ENCODE peak calls at places on chromosomes 2 and 18, in five cellular contexts. One of them, this sample, is unnamed.

GRCh38 chr18:58611471-58612131 is 17.3 kb downstream of the ALPK2 start:
- DNase-seq in tibial nerve: no peak
- DNase-seq in mesothelial cell of epicardium: no peak
- DNase-seq in cardiac fibroblast: peak
- DNase-seq in WERI-Rb-1: peak
- DNase-seq in this sample: no peak

GRCh38 chr18:79939096-79939495 is 12.4 kb downstream of the SLC66A2 start:
- DNase-seq in WERI-Rb-1: no peak
- DNase-seq in tibial nerve: no peak
- DNase-seq in cardiac fibroblast: no peak
- DNase-seq in mesothelial cell of epicardium: no peak
- DNase-seq in this sample: no peak

GRCh38 chr2:111710613-111711012 is 173.4 kb downstream of the ANAPC1 start:
- DNase-seq in tibial nerve: no peak
- DNase-seq in mesothelial cell of epicardium: no peak
- DNase-seq in cardiac fibroblast: no peak
- DNase-seq in WERI-Rb-1: no peak
- DNase-seq in this sample: no peak

GRCh38 chr2:68708629-68709028 is 26.0 kb upstream of the ARHGAP25 start:
- DNase-seq in WERI-Rb-1: no peak
- DNase-seq in tibial nerve: no peak
- DNase-seq in cardiac fibroblast: no peak
- DNase-seq in mesothelial cell of epicardium: no peak
- DNase-seq in this sample: no peak

GRCh38 chr2:179354739-179355537 is 90.3 kb upstream of the SESTD1 start:
- DNase-seq in cardiac fibroblast: peak
- DNase-seq in mesothelial cell of epicardium: no peak
- DNase-seq in tibial nerve: no peak
- DNase-seq in WERI-Rb-1: no peak
- DNase-seq in this sample: no peak

GRCh38 chr2:161104054-161104553 is 56.1 kb upstream of the TANK start:
- DNase-seq in cardiac fibroblast: no peak
- DNase-seq in mesothelial cell of epicardium: no peak
- DNase-seq in WERI-Rb-1: no peak
- DNase-seq in tibial nerve: no peak
- DNase-seq in this sample: no peak

GRCh38 chr2:51673628-51674027 is 641.7 kb upstream of the NRXN1 start:
- DNase-seq in tibial nerve: no peak
- DNase-seq in WERI-Rb-1: no peak
- DNase-seq in cardiac fibroblast: no peak
- DNase-seq in mesothelial cell of epicardium: no peak
- DNase-seq in this sample: no peak

GRCh38 chr2:168432565-168433186 is 23.4 kb upstream of the CERS6 start:
- DNase-seq in mesothelial cell of epicardium: no peak
- DNase-seq in WERI-Rb-1: no peak
- DNase-seq in cardiac fibroblast: no peak
- DNase-seq in tibial nerve: no peak
- DNase-seq in this sample: no peak

GRCh38 chr2:42601076-42601475 is 32.6 kb downstream of the MTA3 start:
- DNase-seq in cardiac fibroblast: no peak
- DNase-seq in WERI-Rb-1: no peak
- DNase-seq in mesothelial cell of epicardium: no peak
- DNase-seq in tibial nerve: no peak
- DNase-seq in this sample: no peak

GRCh38 chr2:65557616-65558573 is 125.5 kb upstream of the SPRED2 start:
- DNase-seq in cardiac fibroblast: no peak
- DNase-seq in WERI-Rb-1: peak
- DNase-seq in mesothelial cell of epicardium: no peak
- DNase-seq in tibial nerve: no peak
- DNase-seq in this sample: no peak

GRCh38 chr2:218708086-218708485 is 2.5 kb upstream of the TTLL4 start:
- DNase-seq in cardiac fibroblast: no peak
- DNase-seq in WERI-Rb-1: no peak
- DNase-seq in mesothelial cell of epicardium: no peak
- DNase-seq in tibial nerve: no peak
- DNase-seq in this sample: no peak

GRCh38 chr2:71896385-71897144 is 251.1 kb downstream of the CYP26B1 start:
- DNase-seq in tibial nerve: no peak
- DNase-seq in cardiac fibroblast: no peak
- DNase-seq in WERI-Rb-1: no peak
- DNase-seq in mesothelial cell of epicardium: no peak
- DNase-seq in this sample: no peak

GRCh38 chr18:25669741-25670140 is 317.8 kb upstream of the ZNF521 start:
- DNase-seq in cardiac fibroblast: no peak
- DNase-seq in tibial nerve: no peak
- DNase-seq in mesothelial cell of epicardium: no peak
- DNase-seq in WERI-Rb-1: no peak
- DNase-seq in this sample: no peak

GRCh38 chr18:75638597-75639467 is 211.3 kb upstream of the SMIM21 start:
- DNase-seq in tibial nerve: no peak
- DNase-seq in mesothelial cell of epicardium: no peak
- DNase-seq in cardiac fibroblast: peak
- DNase-seq in WERI-Rb-1: no peak
- DNase-seq in this sample: no peak

GRCh38 chr2:86186431-86186830 is 8.8 kb downstream of the IMMT start:
- DNase-seq in cardiac fibroblast: no peak
- DNase-seq in tibial nerve: no peak
- DNase-seq in WERI-Rb-1: no peak
- DNase-seq in mesothelial cell of epicardium: no peak
- DNase-seq in this sample: no peak

GRCh38 chr2:168392031-168392430 is 64.0 kb upstream of the CERS6 start:
- DNase-seq in tibial nerve: no peak
- DNase-seq in cardiac fibroblast: no peak
- DNase-seq in mesothelial cell of epicardium: no peak
- DNase-seq in WERI-Rb-1: no peak
- DNase-seq in this sample: no peak

GRCh38 chr2:196376984-196377877 is 205.9 kb upstream of the STK17B start:
- DNase-seq in WERI-Rb-1: no peak
- DNase-seq in mesothelial cell of epicardium: no peak
- DNase-seq in tibial nerve: no peak
- DNase-seq in cardiac fibroblast: peak
- DNase-seq in this sample: no peak

GRCh38 chr2:134498654-134499053 is 220.1 kb downstream of the TMEM163 start:
- DNase-seq in WERI-Rb-1: peak
- DNase-seq in mesothelial cell of epicardium: no peak
- DNase-seq in cardiac fibroblast: no peak
- DNase-seq in tibial nerve: no peak
- DNase-seq in this sample: no peak

GRCh38 chr2:170929686-170930050 is 615 bp downstream of the GORASP2 start:
- DNase-seq in WERI-Rb-1: peak
- DNase-seq in cardiac fibroblast: peak
- DNase-seq in mesothelial cell of epicardium: no peak
- DNase-seq in tibial nerve: peak
- DNase-seq in this sample: peak

GRCh38 chr2:239290618-239291504 is 110.0 kb downstream of the HDAC4 start:
- DNase-seq in WERI-Rb-1: no peak
- DNase-seq in cardiac fibroblast: no peak
- DNase-seq in mesothelial cell of epicardium: peak
- DNase-seq in tibial nerve: peak
- DNase-seq in this sample: no peak

GRCh38 chr2:85377083-85377482 is 22.5 kb downstream of the ELMOD3 start:
- DNase-seq in mesothelial cell of epicardium: no peak
- DNase-seq in cardiac fibroblast: no peak
- DNase-seq in WERI-Rb-1: no peak
- DNase-seq in tibial nerve: no peak
- DNase-seq in this sample: no peak

GRCh38 chr18:49207373-49207772 is 253.1 kb downstream of the DYM start:
- DNase-seq in mesothelial cell of epicardium: no peak
- DNase-seq in cardiac fibroblast: no peak
- DNase-seq in WERI-Rb-1: no peak
- DNase-seq in tibial nerve: no peak
- DNase-seq in this sample: no peak

GRCh38 chr2:95073856-95074662 is 47.5 kb downstream of the MRPS5 start:
- DNase-seq in WERI-Rb-1: peak
- DNase-seq in tibial nerve: no peak
- DNase-seq in cardiac fibroblast: no peak
- DNase-seq in mesothelial cell of epicardium: no peak
- DNase-seq in this sample: no peak

GRCh38 chr2:164621761-164622105 is 451 bp upstream of the GRB14 start:
- DNase-seq in mesothelial cell of epicardium: no peak
- DNase-seq in WERI-Rb-1: peak
- DNase-seq in tibial nerve: no peak
- DNase-seq in cardiac fibroblast: no peak
- DNase-seq in this sample: no peak

GRCh38 chr2:157895531-157895930 is 19.4 kb upstream of the ACVR1 start:
- DNase-seq in tibial nerve: no peak
- DNase-seq in mesothelial cell of epicardium: no peak
- DNase-seq in cardiac fibroblast: no peak
- DNase-seq in WERI-Rb-1: no peak
- DNase-seq in this sample: no peak

GRCh38 chr2:223635080-223635479 is 32.9 kb upstream of the SCG2 start:
- DNase-seq in WERI-Rb-1: no peak
- DNase-seq in tibial nerve: no peak
- DNase-seq in cardiac fibroblast: peak
- DNase-seq in mesothelial cell of epicardium: no peak
- DNase-seq in this sample: no peak

GRCh38 chr2:74915743-74916142 is 42.7 kb upstream of the POLE4 start:
- DNase-seq in cardiac fibroblast: peak
- DNase-seq in WERI-Rb-1: no peak
- DNase-seq in tibial nerve: no peak
- DNase-seq in mesothelial cell of epicardium: no peak
- DNase-seq in this sample: no peak

GRCh38 chr2:43824951-43825493 is 13.6 kb downstream of the ABCG5 start:
- DNase-seq in mesothelial cell of epicardium: no peak
- DNase-seq in tibial nerve: no peak
- DNase-seq in cardiac fibroblast: no peak
- DNase-seq in WERI-Rb-1: no peak
- DNase-seq in this sample: no peak

GRCh38 chr2:231613054-231613654 is 20.5 kb downstream of the TEX44 start:
- DNase-seq in tibial nerve: no peak
- DNase-seq in cardiac fibroblast: no peak
- DNase-seq in WERI-Rb-1: no peak
- DNase-seq in mesothelial cell of epicardium: no peak
- DNase-seq in this sample: no peak

GRCh38 chr2:218970916-218971315 is 11.4 kb downstream of the CDK5R2 start:
- DNase-seq in cardiac fibroblast: no peak
- DNase-seq in tibial nerve: no peak
- DNase-seq in WERI-Rb-1: no peak
- DNase-seq in mesothelial cell of epicardium: no peak
- DNase-seq in this sample: no peak

DNA sequence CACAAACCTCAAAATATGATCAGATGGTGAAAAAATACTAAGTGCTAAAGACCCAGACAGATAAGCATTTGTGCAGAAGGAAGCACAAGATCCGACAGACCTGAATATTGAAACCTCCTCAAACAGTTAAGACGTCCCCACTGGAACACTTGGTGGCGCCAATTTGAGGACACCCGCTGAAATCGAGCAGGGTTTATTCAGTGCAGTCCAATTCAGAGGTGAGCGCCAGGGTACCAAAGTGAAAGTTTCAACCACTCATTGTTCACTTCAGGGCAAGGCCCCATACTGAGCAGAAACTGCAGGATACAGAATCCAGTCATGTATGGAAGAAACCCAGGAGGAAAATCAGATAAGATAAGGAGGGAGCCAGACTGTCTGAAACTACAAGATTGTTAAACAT is 417.6 kb downstream of the LRRTM4 start:
- DNase-seq in cardiac fibroblast: no peak
- DNase-seq in tibial nerve: no peak
- DNase-seq in WERI-Rb-1: no peak
- DNase-seq in mesothelial cell of epicardium: no peak
- DNase-seq in this sample: no peak
- TF ChIP-seq CTCF in cardiac fibroblast: no peak
- TF ChIP-seq CTCF in tibial nerve: no peak
- TF ChIP-seq CTCF in WERI-Rb-1: no peak
- TF ChIP-seq CTCF in mesothelial cell of epicardium: no peak
- TF ChIP-seq CTCF in this sample: no peak

GRCh38 chr2:143575340-143575739 is 446.1 kb downstream of the ARHGAP15 start:
- DNase-seq in cardiac fibroblast: peak
- DNase-seq in tibial nerve: no peak
- DNase-seq in mesothelial cell of epicardium: no peak
- DNase-seq in WERI-Rb-1: peak
- DNase-seq in this sample: no peak
- TF ChIP-seq CTCF in cardiac fibroblast: peak
- TF ChIP-seq CTCF in tibial nerve: peak
- TF ChIP-seq CTCF in mesothelial cell of epicardium: no peak
- TF ChIP-seq CTCF in WERI-Rb-1: peak
- TF ChIP-seq CTCF in this sample: peak

DNA sequence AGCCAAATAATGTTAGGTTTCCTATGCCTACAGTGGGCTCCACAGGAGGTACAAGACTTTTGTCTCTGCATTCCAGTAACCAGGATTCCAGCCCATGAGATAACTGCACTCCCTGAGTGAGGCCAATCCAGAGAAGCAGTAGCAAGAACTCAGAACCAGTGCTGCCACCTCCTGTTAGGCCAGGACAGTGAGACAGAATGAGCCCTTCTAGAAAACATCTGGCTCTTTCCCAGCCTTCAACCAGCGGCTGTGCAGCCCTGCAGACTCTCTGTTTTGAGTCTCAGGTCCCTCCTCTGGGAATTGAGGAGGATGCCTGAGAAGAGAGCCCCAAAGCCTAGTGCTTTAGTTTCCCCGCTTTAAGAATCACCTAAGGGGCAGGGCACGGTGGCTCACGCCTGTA is 44.2 kb downstream of the ARID5A start:
- DNase-seq in cardiac fibroblast: no peak
- DNase-seq in WERI-Rb-1: no peak
- DNase-seq in mesothelial cell of epicardium: no peak
- DNase-seq in tibial nerve: no peak
- DNase-seq in this sample: no peak
- TF ChIP-seq CTCF in cardiac fibroblast: peak
- TF ChIP-seq CTCF in WERI-Rb-1: no peak
- TF ChIP-seq CTCF in mesothelial cell of epicardium: no peak
- TF ChIP-seq CTCF in tibial nerve: no peak
- TF ChIP-seq CTCF in this sample: peak

GRCh38 chr2:237132799-237133198 is 47.1 kb downstream of the COPS8 start:
- DNase-seq in mesothelial cell of epicardium: no peak
- DNase-seq in cardiac fibroblast: no peak
- DNase-seq in WERI-Rb-1: no peak
- DNase-seq in tibial nerve: no peak
- DNase-seq in this sample: no peak
- TF ChIP-seq CTCF in mesothelial cell of epicardium: peak
- TF ChIP-seq CTCF in cardiac fibroblast: peak
- TF ChIP-seq CTCF in WERI-Rb-1: peak
- TF ChIP-seq CTCF in tibial nerve: no peak
- TF ChIP-seq CTCF in this sample: no peak

DNA sequence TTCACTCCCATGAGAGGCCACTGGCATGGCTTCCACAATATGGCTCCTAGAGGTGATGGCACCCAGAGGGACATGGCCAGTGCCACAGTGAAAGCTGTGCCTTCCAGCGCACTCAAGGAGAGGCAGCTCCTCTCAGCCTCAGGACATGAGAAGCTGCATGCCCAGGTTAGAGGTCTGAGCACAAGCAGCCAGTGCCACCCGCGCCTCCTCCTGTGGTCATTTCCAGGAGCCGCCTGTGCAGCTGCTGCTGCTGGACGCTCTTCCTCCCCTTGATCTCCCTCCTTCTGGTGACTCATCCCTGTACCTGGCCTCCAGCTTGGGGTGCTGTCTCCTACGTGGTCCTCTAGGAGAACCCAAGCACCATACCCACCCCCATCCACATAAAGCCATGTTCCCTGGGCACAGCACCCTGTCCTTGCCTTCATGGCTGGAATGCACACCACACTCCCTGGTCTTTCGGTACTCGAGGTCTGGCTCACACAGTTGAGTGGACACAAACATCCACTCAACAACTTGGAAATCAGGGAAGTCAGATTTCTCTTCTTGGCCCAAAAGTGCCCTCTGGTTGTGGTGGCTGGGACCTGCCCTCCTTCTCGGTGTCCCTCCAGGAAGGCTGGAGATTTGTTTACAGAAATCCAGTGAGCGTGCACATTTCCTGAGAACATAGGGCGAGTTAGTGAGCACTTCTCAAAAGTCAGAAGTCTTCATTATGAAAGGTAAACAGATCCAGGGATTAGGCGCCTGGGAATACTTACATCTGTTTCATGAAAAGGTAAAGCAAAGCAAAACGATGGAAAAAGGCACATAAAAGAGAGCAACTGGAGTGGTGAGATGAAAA is 96.7 kb downstream of the EIPR1 start:
- DNase-seq in cardiac fibroblast: no peak
- DNase-seq in mesothelial cell of epicardium: no peak
- DNase-seq in WERI-Rb-1: no peak
- DNase-seq in tibial nerve: no peak
- DNase-seq in this sample: no peak
- TF ChIP-seq CTCF in cardiac fibroblast: no peak
- TF ChIP-seq CTCF in mesothelial cell of epicardium: no peak
- TF ChIP-seq CTCF in WERI-Rb-1: no peak
- TF ChIP-seq CTCF in tibial nerve: no peak
- TF ChIP-seq CTCF in this sample: no peak

This sample was measured in progenitor cell of endocrine pancreas.